ENCODE peak calls at places on chromosome 12, in four cellular contexts. One of them, this sample, is unnamed.

GRCh38 chr12:54935235-54935951 is 49.2 kb downstream of the TESPA1 start:
- DNase-seq in K562: peak; percentile 75
- DNase-seq in HepG2: peak; percentile 2
- DNase-seq in GM12878: peak; percentile 60
- DNase-seq in this sample: peak; percentile 86

GRCh38 chr12:87086118-87086891 is 830.1 kb upstream of the MGAT4C start:
- DNase-seq in K562: no peak
- DNase-seq in HepG2: no peak
- DNase-seq in GM12878: no peak
- DNase-seq in this sample: peak; percentile 23

GRCh38 chr12:131330106-131330820 is 376.6 kb downstream of the ADGRD1 start:
- DNase-seq in K562: no peak
- DNase-seq in HepG2: no peak
- DNase-seq in GM12878: no peak
- DNase-seq in this sample: no peak

GRCh38 chr12:10136637-10137205 is 6.7 kb upstream of the CLEC7A start:
- DNase-seq in K562: no peak
- DNase-seq in HepG2: peak; percentile 4
- DNase-seq in GM12878: no peak
- DNase-seq in this sample: no peak

GRCh38 chr12:51717325-51717925 is 126.4 kb downstream of the SCN8A start:
- DNase-seq in K562: no peak
- DNase-seq in HepG2: no peak
- DNase-seq in GM12878: no peak
- DNase-seq in this sample: no peak

GRCh38 chr12:54251667-54252284 is 28.1 kb downstream of the CBX5 start:
- DNase-seq in K562: peak; percentile 62
- DNase-seq in HepG2: peak; percentile 38
- DNase-seq in GM12878: no peak
- DNase-seq in this sample: peak; percentile 69

GRCh38 chr12:62832528-62832927 is 102.4 kb downstream of the PPM1H start:
- DNase-seq in K562: no peak
- DNase-seq in HepG2: no peak
- DNase-seq in GM12878: no peak
- DNase-seq in this sample: no peak

GRCh38 chr12:122203301-122203967 is at the start of gene B3GNT4:
- DNase-seq in K562: peak; percentile 83
- DNase-seq in HepG2: no peak
- DNase-seq in GM12878: no peak
- DNase-seq in this sample: peak; percentile 79

GRCh38 chr12:74317078-74317581 is 220.5 kb upstream of the ATXN7L3B start:
- DNase-seq in K562: peak; percentile 39
- DNase-seq in HepG2: no peak
- DNase-seq in GM12878: no peak
- DNase-seq in this sample: peak; percentile 15

GRCh38 chr12:132812631-132813305 is 15.9 kb downstream of the GOLGA3 start:
- DNase-seq in K562: no peak
- DNase-seq in HepG2: no peak
- DNase-seq in GM12878: no peak
- DNase-seq in this sample: no peak

GRCh38 chr12:108594-108993 is 42.0 kb downstream of the IQSEC3 start:
- DNase-seq in K562: no peak
- DNase-seq in HepG2: no peak
- DNase-seq in GM12878: no peak
- DNase-seq in this sample: no peak

GRCh38 chr12:981956-982355 is 9.1 kb upstream of the ERC1 start:
- DNase-seq in K562: no peak
- DNase-seq in HepG2: no peak
- DNase-seq in GM12878: no peak
- DNase-seq in this sample: no peak

GRCh38 chr12:104166465-104166864 is 28.5 kb upstream of the NFYB start:
- DNase-seq in K562: peak; percentile 17
- DNase-seq in HepG2: no peak
- DNase-seq in GM12878: no peak
- DNase-seq in this sample: no peak

GRCh38 chr12:55743131-55743921 is 404 bp downstream of the GDF11 start:
- DNase-seq in K562: no peak
- DNase-seq in HepG2: no peak
- DNase-seq in GM12878: no peak
- DNase-seq in this sample: peak; percentile 65

GRCh38 chr12:48696626-48697025 is 14.6 kb upstream of the KANSL2 start:
- DNase-seq in K562: no peak
- DNase-seq in HepG2: no peak
- DNase-seq in GM12878: no peak
- DNase-seq in this sample: no peak

GRCh38 chr12:47207005-47207717 is 127.4 kb upstream of the AMIGO2 start:
- DNase-seq in K562: peak; percentile 49
- DNase-seq in HepG2: no peak
- DNase-seq in GM12878: peak; percentile 66
- DNase-seq in this sample: no peak

GRCh38 chr12:62693291-62694040 is 226.8 kb downstream of the MON2 start:
- DNase-seq in K562: no peak
- DNase-seq in HepG2: no peak
- DNase-seq in GM12878: no peak
- DNase-seq in this sample: no peak

GRCh38 chr12:457676-458075 is 2.1 kb upstream of the B4GALNT3 start:
- DNase-seq in K562: no peak
- DNase-seq in HepG2: no peak
- DNase-seq in GM12878: no peak
- DNase-seq in this sample: no peak

GRCh38 chr12:102372112-102372511 is 108.3 kb downstream of the IGF1 start:
- DNase-seq in K562: no peak
- DNase-seq in HepG2: no peak
- DNase-seq in GM12878: no peak
- DNase-seq in this sample: no peak

GRCh38 chr12:30106204-30106603 is 322.5 kb upstream of the TMTC1 start:
- DNase-seq in K562: no peak
- DNase-seq in HepG2: no peak
- DNase-seq in GM12878: no peak
- DNase-seq in this sample: no peak

GRCh38 chr12:84694111-84694510 is 218.5 kb downstream of the SLC6A15 start:
- DNase-seq in K562: no peak
- DNase-seq in HepG2: no peak
- DNase-seq in GM12878: no peak
- DNase-seq in this sample: no peak

GRCh38 chr12:2925322-2925995 is 33.7 kb upstream of the TEAD4 start:
- DNase-seq in K562: no peak
- DNase-seq in HepG2: no peak
- DNase-seq in GM12878: no peak
- DNase-seq in this sample: no peak

GRCh38 chr12:32964981-32965585 is 68.5 kb upstream of the PKP2 start:
- DNase-seq in K562: no peak
- DNase-seq in HepG2: no peak
- DNase-seq in GM12878: no peak
- DNase-seq in this sample: no peak

GRCh38 chr12:70543444-70543843 is 93.8 kb downstream of the PTPRB start:
- DNase-seq in K562: no peak
- DNase-seq in HepG2: peak; percentile 41
- DNase-seq in GM12878: no peak
- DNase-seq in this sample: peak; percentile 62

GRCh38 chr12:104784592-104784991 is 173.5 kb downstream of the SLC41A2 start:
- DNase-seq in K562: no peak
- DNase-seq in HepG2: no peak
- DNase-seq in GM12878: no peak
- DNase-seq in this sample: no peak

GRCh38 chr12:39795481-39795880 is 175.9 kb upstream of the ABCD2 start:
- DNase-seq in K562: no peak
- DNase-seq in HepG2: no peak
- DNase-seq in GM12878: no peak
- DNase-seq in this sample: no peak

GRCh38 chr12:112998997-112999767 is 20.9 kb downstream of the OAS2 start:
- DNase-seq in K562: no peak
- DNase-seq in HepG2: no peak
- DNase-seq in GM12878: no peak
- DNase-seq in this sample: no peak

GRCh38 chr12:115920395-115921183 is 356.9 kb downstream of the MED13L start:
- DNase-seq in K562: no peak
- DNase-seq in HepG2: no peak
- DNase-seq in GM12878: no peak
- DNase-seq in this sample: no peak

GRCh38 chr12:14716848-14717444 is 20.5 kb upstream of the GUCY2C start:
- DNase-seq in K562: peak; percentile 18
- DNase-seq in HepG2: peak; percentile 52
- DNase-seq in GM12878: no peak
- DNase-seq in this sample: peak; percentile 22

GRCh38 chr12:16166563-16167470 is 110.7 kb downstream of the SLC15A5 start:
- DNase-seq in K562: no peak
- DNase-seq in HepG2: no peak
- DNase-seq in GM12878: no peak
- DNase-seq in this sample: no peak

GRCh38 chr12:100951756-100952155 is 157.2 kb downstream of the ANO4 start:
- DNase-seq in K562: no peak
- DNase-seq in HepG2: no peak
- DNase-seq in GM12878: no peak
- DNase-seq in this sample: no peak

DNA sequence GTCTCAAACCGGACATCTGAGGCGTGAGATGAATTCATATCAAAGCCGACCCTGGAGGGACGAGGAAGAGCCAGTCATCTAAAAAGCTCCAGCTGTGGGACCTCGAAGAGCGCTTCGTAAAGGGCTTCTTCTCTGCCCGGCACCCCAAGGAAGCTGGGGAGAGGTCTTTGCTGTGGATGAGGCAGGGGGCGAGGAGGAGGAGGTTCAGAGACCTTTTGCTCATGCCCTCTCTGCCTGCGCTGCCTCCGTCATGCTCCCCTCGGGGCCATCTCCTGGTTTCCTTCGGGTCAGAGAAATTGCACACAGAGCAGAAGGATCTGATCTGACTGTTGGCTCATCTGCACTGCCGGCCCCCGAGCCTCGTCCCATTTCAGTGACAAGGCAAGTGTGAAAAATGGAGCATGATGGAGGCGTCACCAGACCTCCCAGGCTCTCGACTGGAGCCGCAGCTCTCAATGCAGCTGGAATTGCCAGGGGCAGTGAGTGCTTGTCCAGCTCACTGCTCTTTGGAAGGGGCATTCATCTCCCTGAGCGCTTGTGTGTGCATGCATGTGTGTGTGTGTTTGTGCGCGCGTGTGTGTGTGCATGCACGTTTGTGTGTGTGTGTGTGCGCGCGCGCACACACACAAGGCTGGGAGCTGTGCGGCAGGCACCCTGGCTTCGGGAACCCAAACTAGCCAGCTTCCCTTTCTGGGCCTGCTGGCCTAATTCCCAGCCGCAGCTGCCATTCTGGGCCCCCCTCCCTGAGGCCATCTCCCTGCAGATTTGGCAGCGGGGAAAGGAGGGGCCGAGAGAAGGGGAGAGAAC is 9.2 kb downstream of the CABP1 start:
- DNase-seq in K562: no peak
- DNase-seq in HepG2: no peak
- DNase-seq in GM12878: no peak
- DNase-seq in this sample: no peak
- TF ChIP-seq BHLHE40 in K562: no peak
- TF ChIP-seq BHLHE40 in HepG2: no peak
- TF ChIP-seq BHLHE40 in GM12878: no peak
- TF ChIP-seq BHLHE40 in this sample: no peak

GRCh38 chr12:65100140-65100539 is 21.0 kb downstream of the WIF1 start:
- DNase-seq in K562: no peak
- DNase-seq in HepG2: peak; percentile 10
- DNase-seq in GM12878: no peak
- DNase-seq in this sample: no peak
- TF ChIP-seq JUNB in K562: no peak
- TF ChIP-seq JUNB in HepG2: no peak
- TF ChIP-seq JUNB in GM12878: no peak
- TF ChIP-seq JUNB in this sample: no peak

GRCh38 chr12:108591267-108591980 is 6.5 kb downstream of the TMEM119 start:
- DNase-seq in K562: no peak
- DNase-seq in HepG2: no peak
- DNase-seq in GM12878: no peak
- DNase-seq in this sample: no peak
- TF ChIP-seq BHLHE40 in K562: no peak
- TF ChIP-seq BHLHE40 in HepG2: no peak
- TF ChIP-seq BHLHE40 in GM12878: no peak
- TF ChIP-seq BHLHE40 in this sample: no peak

GRCh38 chr12:12097821-12098688 is 27.3 kb downstream of the BCL2L14 start:
- DNase-seq in K562: no peak
- DNase-seq in HepG2: no peak
- DNase-seq in GM12878: no peak
- DNase-seq in this sample: no peak

GRCh38 chr12:12099102-12099501 is 28.4 kb downstream of the BCL2L14 start:
- DNase-seq in K562: no peak
- DNase-seq in HepG2: no peak
- DNase-seq in GM12878: no peak
- DNase-seq in this sample: no peak

GRCh38 chr12:12095016-12095415 is 24.3 kb downstream of the BCL2L14 start:
- DNase-seq in K562: no peak
- DNase-seq in HepG2: peak; percentile 56
- DNase-seq in GM12878: no peak
- DNase-seq in this sample: no peak

GRCh38 chr12:12094481-12094880 is 23.7 kb downstream of the BCL2L14 start:
- DNase-seq in K562: no peak
- DNase-seq in HepG2: no peak
- DNase-seq in GM12878: no peak
- DNase-seq in this sample: no peak

GRCh38 chr12:12098689-12099010 is 27.9 kb downstream of the BCL2L14 start:
- DNase-seq in K562: no peak
- DNase-seq in HepG2: no peak
- DNase-seq in GM12878: no peak
- DNase-seq in this sample: no peak
- TF ChIP-seq JUNB in K562: no peak
- TF ChIP-seq JUNB in HepG2: no peak
- TF ChIP-seq JUNB in GM12878: no peak
- TF ChIP-seq JUNB in this sample: no peak

DNA sequence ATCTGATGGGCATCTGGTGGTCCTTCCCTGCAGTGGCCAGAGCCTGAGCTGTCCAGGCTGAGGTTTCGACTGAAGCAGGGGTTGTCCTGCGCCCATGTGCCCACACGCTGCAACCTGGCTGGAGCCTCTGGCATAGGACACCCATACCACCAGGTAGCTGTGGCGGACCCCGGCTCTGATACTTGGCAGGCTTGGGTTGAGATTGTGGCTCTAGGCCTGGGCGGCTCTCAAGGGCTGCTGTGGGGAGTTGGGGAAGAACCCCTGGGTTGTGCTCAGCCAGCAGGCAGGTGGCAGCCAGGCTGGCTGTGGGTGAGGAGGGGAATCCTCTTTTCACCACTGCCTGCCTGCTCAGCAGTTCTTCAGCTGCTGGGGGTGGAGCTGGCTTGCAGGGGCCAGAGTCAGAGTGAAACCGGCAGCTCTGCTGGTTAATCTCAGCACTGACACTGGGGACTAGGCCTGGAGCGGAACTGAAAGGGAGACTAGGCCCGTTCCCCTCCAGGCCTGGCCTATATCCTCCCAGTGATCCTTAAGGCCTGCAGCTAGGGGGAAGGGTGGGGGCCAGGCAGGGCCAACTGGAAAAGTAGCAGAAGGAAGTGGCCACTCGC is 39.1 kb downstream of the SH2B3 start:
- DNase-seq in K562: no peak
- DNase-seq in HepG2: no peak
- DNase-seq in GM12878: peak; percentile 94
- DNase-seq in this sample: no peak
- TF ChIP-seq BHLHE40 in K562: no peak
- TF ChIP-seq BHLHE40 in HepG2: no peak
- TF ChIP-seq BHLHE40 in GM12878: peak; percentile 84
- TF ChIP-seq BHLHE40 in this sample: no peak